ENCODE peak calls at places on chromosomes 12 and 14, in ten cellular contexts. G is GM13976; L is T-helper 1 cell; Q is posterior cingulate gyrus; M is head of caudate nucleus; J is pulmonary artery endothelial cell; D is stimulated activated CD8-positive, alpha-beta memory T cell treated with anti-CD3 and anti-CD28 coated beads, Interleukin-15, amount 100 ng/mL, for 24 hours; Z is upper lobe of right lung; Y is progenitor cell of endocrine pancreas; N is hepatocyte. C is an unnamed sample.

GRCh38 chr14:85301506-85301905 is 228.4 kb upstream of the FLRT2 start:
- DNase-seq in L (no peak), Y (no peak), Z (no peak), N (no peak), Q (no peak), G (no peak), M (no peak), J (no peak), D (no peak), C (no peak)

GRCh38 chr12:66623455-66623854 is 55.4 kb downstream of the GRIP1 start:
- DNase-seq in M (no peak), G (no peak), J (no peak), Y (no peak), Z (no peak), D (no peak), Q (no peak), L (no peak), N (no peak), C (no peak)

GRCh38 chr12:111287125-111287900 is 81.6 kb downstream of the PHETA1 start:
- DNase-seq in D (no peak), G (no peak), L (no peak), Q (peak), M (no peak), N (no peak), Y (no peak), Z (no peak), J (no peak), C (no peak)

GRCh38 chr12:39105111-39105510 is 199.7 kb upstream of the CPNE8 start:
- DNase-seq in D (no peak), J (no peak), G (no peak), L (no peak), Y (no peak), Q (no peak), M (no peak), N (no peak), Z (no peak), C (peak)

GRCh38 chr14:104873380-104874055 is 8.4 kb downstream of the CEP170B start:
- DNase-seq in N (no peak), L (peak), Z (peak), Y (no peak), M (no peak), G (no peak), D (no peak), Q (peak), J (no peak), C (no peak)

GRCh38 chr12:11877869-11878780 is 192.6 kb upstream of the BCL2L14 start:
- DNase-seq in Z (no peak), Q (peak), Y (no peak), L (no peak), J (no peak), N (peak), G (no peak), D (no peak), M (peak), C (peak)

GRCh38 chr12:125406131-125406530 is 340.9 kb downstream of the AACS start:
- DNase-seq in J (no peak), L (no peak), M (no peak), N (no peak), Q (no peak), G (peak), D (no peak), Z (no peak), Y (no peak), C (no peak)

GRCh38 chr14:60565211-60565610 is 56.3 kb downstream of the SIX6 start:
- DNase-seq in Z (no peak), M (no peak), Q (no peak), G (no peak), L (no peak), D (no peak), Y (no peak), J (no peak), N (no peak), C (peak)

GRCh38 chr12:51021694-51022093 is 4.5 kb downstream of the SLC11A2 start:
- DNase-seq in D (no peak), Q (no peak), J (no peak), Z (no peak), L (no peak), G (no peak), N (no peak), M (no peak), Y (no peak), C (no peak)

GRCh38 chr12:93151079-93151759 is 222.1 kb upstream of the EEA1 start:
- DNase-seq in Z (no peak), D (no peak), Y (no peak), J (no peak), N (no peak), G (no peak), M (no peak), L (no peak), Q (no peak), C (no peak)

GRCh38 chr14:31902002-31902401 is 175.1 kb upstream of the ARHGAP5 start:
- DNase-seq in Q (no peak), Y (no peak), G (no peak), Z (no peak), L (no peak), N (peak), M (no peak), J (no peak), D (no peak), C (no peak)

GRCh38 chr14:22561661-22562579 is 27.1 kb downstream of the DAD1 start:
- DNase-seq in N (no peak), J (no peak), Z (no peak), D (no peak), L (peak), Y (no peak), Q (no peak), M (no peak), G (peak), C (no peak)

GRCh38 chr14:49892301-49892635 is 614 bp upstream of the ARF6 start:
- DNase-seq in G (peak), M (no peak), N (peak), L (peak), Y (no peak), J (no peak), Q (no peak), D (no peak), Z (no peak), C (peak)

GRCh38 chr14:76812093-76812421 is 625 bp downstream of the ANGEL1 start:
- DNase-seq in Q (no peak), Z (no peak), L (no peak), M (no peak), G (peak), D (no peak), J (no peak), N (no peak), Y (no peak), C (no peak)

GRCh38 chr14:66572836-66573235 is 64.9 kb downstream of the GPHN start:
- DNase-seq in Q (no peak), L (no peak), Z (no peak), N (no peak), M (no peak), D (no peak), J (no peak), G (no peak), Y (no peak), C (peak)

GRCh38 chr12:89243786-89244185 is 108.5 kb downstream of the DUSP6 start:
- DNase-seq in D (no peak), M (no peak), Z (no peak), N (no peak), Q (no peak), G (no peak), J (no peak), L (no peak), Y (no peak), C (no peak)

GRCh38 chr14:33728010-33728498 is 222.8 kb downstream of the EGLN3 start:
- DNase-seq in J (no peak), Z (no peak), M (no peak), Y (no peak), G (no peak), D (no peak), N (no peak), Q (no peak), L (no peak), C (no peak)

GRCh38 chr14:90654831-90655276 is 161.4 kb downstream of the TTC7B start:
- DNase-seq in Y (no peak), N (no peak), Q (no peak), G (no peak), Z (no peak), L (no peak), M (no peak), J (no peak), D (no peak), C (peak)

GRCh38 chr12:82357845-82358199 is 365 bp downstream of the CCDC59 start:
- DNase-seq in J (no peak), N (peak), Z (no peak), D (no peak), Y (no peak), G (no peak), M (no peak), Q (no peak), L (no peak), C (no peak)

GRCh38 chr12:91562476-91562875 is 379.9 kb upstream of the DCN start:
- DNase-seq in M (no peak), Q (no peak), D (no peak), Y (no peak), Z (no peak), J (no peak), G (no peak), N (no peak), L (no peak), C (no peak)

GRCh38 chr12:103387385-103387784 is 108.4 kb downstream of the C12orf42 start:
- DNase-seq in J (no peak), G (no peak), D (no peak), N (no peak), Z (no peak), Y (no peak), Q (no peak), L (no peak), M (no peak), C (no peak)

GRCh38 chr12:132449565-132450390 is 40.2 kb upstream of the FBRSL1 start:
- DNase-seq in Q (peak), G (peak), J (no peak), N (no peak), M (no peak), Y (no peak), L (no peak), D (no peak), Z (no peak), C (no peak)

GRCh38 chr14:50082784-50083466 is 33.4 kb downstream of the VCPKMT start:
- DNase-seq in Y (no peak), G (peak), L (peak), N (no peak), Q (peak), D (no peak), J (no peak), Z (peak), M (no peak), C (no peak)

GRCh38 chr12:74906224-74906623 is 303.4 kb downstream of the KCNC2 start:
- DNase-seq in D (no peak), N (no peak), M (no peak), Y (no peak), Z (no peak), Q (no peak), L (no peak), J (no peak), G (no peak), C (no peak)